ENCODE peak calls at places on chromosome 6, in ten cellular contexts. V is astrocyte; M is activated T-helper 1 cell treated with anti-CD3 and anti-CD28 coated beads, Interleukin-12 subunit alpha, Interleukin-12 subunit beta, Interleukin-2, Interleukin-4 antibody, amounts not matched to agents 30 ng/mL and 10 ng/mL and 1 ng/mL, durations not matched to agents 14 hours and 24 hours and 36 hours; W is OCI-M1; K is NCI-H460; T is COR-L47; Y is ecto neural progenitor cell; F is GM13976; O is stimulated activated effector memory CD8-positive, alpha-beta T cell treated with anti-CD3 and anti-CD28 coated beads, Interleukin-12 subunit alpha, Interleukin-12 subunit beta, amount 100 ng/mL, for 72 hours; X is midbrain. J is an unnamed sample.

GRCh38 chr6:44332585-44332984 is 9.9 kb upstream of the SPATS1 start:
- DNase-seq in V (peak), M (no peak), W (no peak), K (no peak), T (no peak), Y (no peak), F (no peak), O (no peak), X (no peak), J (no peak)

GRCh38 chr6:111642463-111643158 is 36.9 kb upstream of the TRAF3IP2 start:
- DNase-seq in V (peak), M (peak), W (peak), K (peak), T (no peak), Y (no peak), F (peak), O (no peak), X (peak), J (peak)

GRCh38 chr6:106702451-106703110 is 73.2 kb downstream of the QRSL1 start:
- DNase-seq in V (no peak), M (no peak), W (no peak), K (no peak), T (peak), Y (no peak), F (peak), O (peak), X (no peak), J (peak)

GRCh38 chr6:30562470-30563425 is 5.7 kb downstream of the PRR3 start:
- DNase-seq in V (no peak), M (no peak), W (no peak), K (no peak), T (no peak), Y (no peak), F (no peak), O (no peak), X (no peak), J (no peak)

GRCh38 chr6:18447552-18447951 is 60.4 kb downstream of the RNF144B start:
- DNase-seq in V (no peak), M (no peak), W (no peak), K (no peak), T (no peak), Y (no peak), F (no peak), O (no peak), X (no peak), J (no peak)

GRCh38 chr6:133062702-133063319 is 178.3 kb upstream of the EYA4 start:
- DNase-seq in V (no peak), M (no peak), W (no peak), K (no peak), T (no peak), Y (no peak), F (no peak), O (no peak), X (no peak), J (no peak)

GRCh38 chr6:107113460-107114212 is 1.7 kb downstream of the BEND3 start:
- DNase-seq in V (no peak), M (no peak), W (no peak), K (no peak), T (no peak), Y (no peak), F (no peak), O (no peak), X (no peak), J (no peak)

GRCh38 chr6:56595490-56596122 is 47.1 kb downstream of the DST start:
- DNase-seq in V (peak), M (peak), W (peak), K (no peak), T (peak), Y (no peak), F (peak), O (peak), X (peak), J (peak)

J was measured in NCI-H146.